ENCODE peak calls at places on chromosomes 6 and 20, in six cellular contexts. J is stimulated activated effector memory CD8-positive, alpha-beta T cell treated with anti-CD3 and anti-CD28 coated beads, Interleukin-12 subunit alpha, Interleukin-12 subunit beta, amount 100 ng/mL, for 72 hours; A is SK-N-SH treated with all-trans-retinoic acid at 6 μM for 48 hours; W is upper lobe of left lung; E is Right ventricle myocardium superior; V is activated CD8-positive, alpha-beta T cell treated with anti-CD3 and anti-CD28 coated beads for 36 hours. F is an unnamed sample.

GRCh38 chr6:42123379-42124103 is 18.9 kb downstream of the C6orf132 start:
- ATAC-seq in A (no peak), E (peak), V (no peak), W (peak), J (no peak), F (no peak)

GRCh38 chr6:155042983-155043382 is 47.9 kb downstream of the TIAM2 start:
- ATAC-seq in A (no peak), J (no peak), W (no peak), E (no peak), V (no peak), F (no peak)

GRCh38 chr6:43076928-43077809 is 1.1 kb downstream of the PTK7 start:
- ATAC-seq in A (peak), J (no peak), E (peak), V (peak), W (peak), F (no peak)

GRCh38 chr6:36917541-36918193 is 31.9 kb downstream of the C6orf89 start:
- ATAC-seq in W (peak), A (no peak), V (no peak), E (peak), J (no peak), F (no peak)

GRCh38 chr6:167093406-167093921 is 29.4 kb upstream of the CCR6 start:
- ATAC-seq in J (peak), E (no peak), V (no peak), W (no peak), A (no peak), F (peak)

GRCh38 chr20:5809495-5809894 is 59.3 kb downstream of the SHLD1 start:
- ATAC-seq in E (no peak), V (no peak), J (no peak), A (no peak), W (no peak), F (no peak)

GRCh38 chr6:123898669-123899068 is 95.0 kb downstream of the NKAIN2 start:
- ATAC-seq in V (no peak), W (no peak), J (no peak), E (no peak), A (no peak), F (no peak)

GRCh38 chr20:10449270-10449669 is 14.2 kb downstream of the SLX4IP start:
- ATAC-seq in J (no peak), W (no peak), E (no peak), V (no peak), A (no peak), F (no peak)

GRCh38 chr6:107218142-107218541 is 102.8 kb upstream of the BEND3 start:
- ATAC-seq in J (no peak), A (no peak), W (no peak), V (no peak), E (no peak), F (no peak)

GRCh38 chr6:35583893-35584688 is 71.4 kb upstream of the TULP1 start:
- ATAC-seq in J (peak), A (peak), E (peak), V (peak), W (peak), F (peak)

F was measured in stimulated activated memory B cell treated with anti-CD40 and anti-IgM and Interleukin-4, amounts not matched to agents 10 μg/mL and 1 μg/mL and 100 μg/mL, for 72 hours.